ENCODE peak calls at places on chromosome 11, in ten cellular contexts. T, J, R, Y, A, Z, X, U, D and E are unnamed samples. For H3K9me3, the result is how much of the 10 kb centered on the place peaks cover.

GRCh38 chr11:126720539-126721235 is 279.9 kb downstream of the KIRREL3 start:
- DNase-seq in T (no peak), J (no peak), R (no peak), Y (no peak), A (no peak), Z (no peak), X (no peak), U (no peak), D (no peak), E (no peak)

GRCh38 chr11:66407651-66408050 is 13.2 kb upstream of the NPAS4 start:
- DNase-seq in T (no peak), J (no peak), R (no peak), Y (no peak), A (no peak), Z (no peak), X (no peak), U (no peak), D (no peak), E (no peak)

GRCh38 chr11:47869548-47870393 is 21.6 kb upstream of the NUP160 start:
- DNase-seq in T (no peak), J (no peak), R (peak), Y (no peak), A (no peak), Z (no peak), X (no peak), U (no peak), D (no peak), E (no peak)

GRCh38 chr11:119222308-119222707 is 16.2 kb downstream of the CBL start:
- DNase-seq in T (peak), J (no peak), R (no peak), Y (no peak), A (no peak), Z (no peak), X (no peak), U (no peak), D (no peak), E (no peak)

GRCh38 chr11:61701298-61701993 is 21.3 kb downstream of the DAGLA start:
- DNase-seq in T (no peak), J (no peak), R (no peak), Y (no peak), A (peak), Z (no peak), X (no peak), U (peak), D (no peak), E (no peak)

GRCh38 chr11:93902921-93903320 is 52.5 kb upstream of the VSTM5 start:
- DNase-seq in T (no peak), J (no peak), R (no peak), Y (no peak), A (no peak), Z (no peak), X (no peak), U (no peak), D (no peak), E (no peak)

GRCh38 chr11:36195496-36196346 is 93.5 kb downstream of the COMMD9 start:
- DNase-seq in T (peak), J (no peak), R (no peak), Y (no peak), A (no peak), Z (no peak), X (no peak), U (no peak), D (no peak), E (no peak)

GRCh38 chr11:499201-500076 is 7.6 kb downstream of the RNH1 start:
- DNase-seq in T (no peak), J (no peak), R (no peak), Y (no peak), A (no peak), Z (no peak), X (no peak), U (no peak), D (no peak), E (peak)

GRCh38 chr11:66768088-66768521 is 39.1 kb upstream of the SPTBN2 start:
- DNase-seq in T (peak), J (no peak), R (no peak), Y (no peak), A (no peak), Z (no peak), X (no peak), U (no peak), D (no peak), E (no peak)

GRCh38 chr11:93740031-93740801 is 1.1 kb downstream of the TAF1D start:
- DNase-seq in T (peak), J (peak), R (peak), Y (no peak), A (peak), Z (peak), X (peak), U (no peak), D (no peak), E (peak)

GRCh38 chr11:121476379-121477032 is 23.7 kb upstream of the SORL1-AS1 start:
- DNase-seq in T (no peak), J (no peak), R (peak), Y (peak), A (no peak), Z (no peak), X (no peak), U (peak), D (no peak), E (no peak)

GRCh38 chr11:128939591-128939990 is 3.1 kb downstream of the TP53AIP1 start:
- DNase-seq in T (no peak), J (no peak), R (no peak), Y (no peak), A (no peak), Z (no peak), X (peak), U (no peak), D (no peak), E (no peak)

GRCh38 chr11:46293616-46294015 is 16.2 kb downstream of the CREB3L1 start:
- DNase-seq in T (peak), J (no peak), R (no peak), Y (no peak), A (no peak), Z (no peak), X (no peak), U (no peak), D (no peak), E (no peak)

GRCh38 chr11:18936002-18936673 is 3.1 kb downstream of the MRGPRX1 start:
- DNase-seq in T (no peak), J (no peak), R (no peak), Y (no peak), A (no peak), Z (no peak), X (no peak), U (no peak), D (no peak), E (no peak)

GRCh38 chr11:68750197-68750987 is 928 bp downstream of the TESMIN start:
- DNase-seq in T (no peak), J (no peak), R (no peak), Y (no peak), A (no peak), Z (peak), X (no peak), U (no peak), D (no peak), E (peak)

GRCh38 chr11:5891216-5891800 is 1.7 kb upstream of the OR52E5 start:
- DNase-seq in T (peak), J (no peak), R (no peak), Y (no peak), A (no peak), Z (no peak), X (peak), U (peak), D (no peak), E (no peak)

GRCh38 chr11:83863272-83863671 is 577.1 kb upstream of the CCDC90B start:
- DNase-seq in T (no peak), J (no peak), R (no peak), Y (no peak), A (no peak), Z (no peak), X (no peak), U (no peak), D (no peak), E (no peak)

GRCh38 chr11:65814131-65814959 is 19.4 kb upstream of the SNX32 start:
- DNase-seq in T (peak), J (peak), R (no peak), Y (no peak), A (no peak), Z (no peak), X (no peak), U (no peak), D (no peak), E (peak)

GRCh38 chr11:66289548-66290331 is 797 bp upstream of the YIF1A start:
- DNase-seq in T (no peak), J (peak), R (no peak), Y (peak), A (peak), Z (no peak), X (peak), U (no peak), D (peak), E (peak)

GRCh38 chr11:128551641-128552335 is 35.6 kb downstream of the ETS1 start:
- DNase-seq in T (no peak), J (no peak), R (no peak), Y (no peak), A (no peak), Z (no peak), X (no peak), U (no peak), D (no peak), E (no peak)

GRCh38 chr11:58994171-58994570 is 54.9 kb downstream of the GLYATL1 start:
- DNase-seq in T (no peak), J (no peak), R (no peak), Y (no peak), A (no peak), Z (no peak), X (no peak), U (no peak), D (no peak), E (no peak)

GRCh38 chr11:122007611-122008071 is 108.4 kb downstream of the BLID start:
- DNase-seq in T (peak), J (no peak), R (no peak), Y (peak), A (no peak), Z (no peak), X (no peak), U (no peak), D (peak), E (no peak)

GRCh38 chr11:14318581-14318981 is 40.4 kb downstream of the RRAS2 start:
- DNase-seq in T (no peak), J (no peak), R (peak), Y (no peak), A (no peak), Z (no peak), X (no peak), U (no peak), D (no peak), E (no peak)

GRCh38 chr11:17371614-17372013 is 16.8 kb downstream of the KCNJ11 start:
- DNase-seq in T (peak), J (no peak), R (peak), Y (no peak), A (no peak), Z (no peak), X (no peak), U (no peak), D (no peak), E (no peak)

GRCh38 chr11:17369685-17370243 is 18.2 kb downstream of the NCR3LG1 start:
- DNase-seq in T (no peak), J (no peak), R (no peak), Y (no peak), A (no peak), Z (no peak), X (no peak), U (no peak), D (no peak), E (no peak)

GRCh38 chr11:17368551-17368950 is 17.0 kb downstream of the NCR3LG1 start:
- DNase-seq in T (no peak), J (no peak), R (no peak), Y (no peak), A (no peak), Z (no peak), X (no peak), U (no peak), D (no peak), E (no peak)

GRCh38 chr11:17366491-17366890 is 14.9 kb downstream of the NCR3LG1 start:
- DNase-seq in T (no peak), J (no peak), R (no peak), Y (no peak), A (no peak), Z (no peak), X (no peak), U (no peak), D (no peak), E (no peak)

GRCh38 chr11:17369094-17369493 is 17.5 kb downstream of the NCR3LG1 start:
- DNase-seq in T (no peak), J (no peak), R (no peak), Y (no peak), A (no peak), Z (no peak), X (no peak), U (no peak), D (no peak), E (no peak)
- H3K9me3 ChIP-seq in T (under half), J (under half), R (under half), Y (under half), A (half or more), Z (under half), X (under half), U (under half), D (half or more), E (under half)

GRCh38 chr11:70871881-70872280 is 380.5 kb downstream of the SHANK2 start:
- DNase-seq in T (no peak), J (no peak), R (no peak), Y (no peak), A (no peak), Z (no peak), X (no peak), U (no peak), D (no peak), E (no peak)
- H3K9me3 ChIP-seq in T (under half), J (under half), R (under half), Y (under half), A (under half), Z (under half), X (under half), U (under half), D (under half), E (under half)

GRCh38 chr11:3357994-3358676 is 20.8 kb downstream of the ZNF195 start:
- DNase-seq in T (no peak), J (no peak), R (no peak), Y (no peak), A (peak), Z (no peak), X (no peak), U (no peak), D (no peak), E (no peak)

GRCh38 chr11:3359092-3359824 is 19.7 kb downstream of the ZNF195 start:
- DNase-seq in T (no peak), J (no peak), R (no peak), Y (no peak), A (no peak), Z (no peak), X (no peak), U (no peak), D (no peak), E (no peak)

GRCh38 chr11:3357302-3357701 is 21.6 kb downstream of the ZNF195 start:
- DNase-seq in T (no peak), J (no peak), R (no peak), Y (no peak), A (no peak), Z (no peak), X (no peak), U (no peak), D (no peak), E (no peak)

GRCh38 chr11:3353066-3353465 is 25.9 kb downstream of the ZNF195 start:
- DNase-seq in T (no peak), J (no peak), R (no peak), Y (no peak), A (no peak), Z (no peak), X (no peak), U (no peak), D (no peak), E (no peak)

GRCh38 chr11:3356858-3357257 is 22.1 kb downstream of the ZNF195 start:
- DNase-seq in T (no peak), J (no peak), R (no peak), Y (no peak), A (no peak), Z (no peak), X (no peak), U (no peak), D (no peak), E (no peak)
- H3K9me3 ChIP-seq in T (under half), J (half or more), R (under half), Y (under half), A (half or more), Z (under half), X (under half), U (under half), D (half or more), E (under half)

GRCh38 chr11:100799445-100799844 is 112.4 kb downstream of the ARHGAP42 start:
- DNase-seq in T (no peak), J (no peak), R (no peak), Y (no peak), A (no peak), Z (no peak), X (no peak), U (no peak), D (no peak), E (no peak)

GRCh38 chr11:100800202-100800601 is 113.1 kb downstream of the ARHGAP42 start:
- DNase-seq in T (peak), J (no peak), R (no peak), Y (no peak), A (no peak), Z (no peak), X (no peak), U (no peak), D (no peak), E (no peak)

GRCh38 chr11:100805509-100806199 is 118.6 kb downstream of the ARHGAP42 start:
- DNase-seq in T (peak), J (no peak), R (no peak), Y (no peak), A (no peak), Z (no peak), X (no peak), U (no peak), D (no peak), E (no peak)

GRCh38 chr11:100801225-100801999 is 114.3 kb downstream of the ARHGAP42 start:
- DNase-seq in T (no peak), J (no peak), R (no peak), Y (no peak), A (no peak), Z (no peak), X (no peak), U (no peak), D (no peak), E (no peak)
- H3K9me3 ChIP-seq in T (under half), J (under half), R (under half), Y (under half), A (under half), Z (under half), X (under half), U (under half), D (under half), E (under half)

GRCh38 chr11:79011357-79011756 is 429.5 kb downstream of the TENM4 start:
- DNase-seq in T (no peak), J (no peak), R (no peak), Y (no peak), A (no peak), Z (no peak), X (no peak), U (no peak), D (no peak), E (no peak)

GRCh38 chr11:79007811-79008294 is 433.0 kb downstream of the TENM4 start:
- DNase-seq in T (no peak), J (no peak), R (no peak), Y (no peak), A (no peak), Z (no peak), X (no peak), U (no peak), D (no peak), E (no peak)

GRCh38 chr11:79006854-79007253 is 432.2 kb upstream of the NARS2 start:
- DNase-seq in T (no peak), J (no peak), R (no peak), Y (no peak), A (no peak), Z (no peak), X (no peak), U (no peak), D (no peak), E (no peak)
- H3K9me3 ChIP-seq in T (under half), J (under half), R (under half), Y (under half), A (under half), Z (under half), X (under half), U (under half), D (under half), E (under half)